ENCODE peak calls at places on chromosomes 16 and 17, in seven cellular contexts. Y, L, T, V, M, O and B are unnamed samples.

GRCh38 chr17:61409301-61410099 is 9.9 kb downstream of the TBX2 start:
- DNase-seq in Y (peak), L (no peak), T (peak), V (peak), M (peak), O (peak), B (peak)

GRCh38 chr16:29662000-29662728 is 883 bp upstream of the SPN start:
- DNase-seq in Y (no peak), L (no peak), T (no peak), V (no peak), M (no peak), O (no peak), B (no peak)

GRCh38 chr17:13256545-13256944 is 238.7 kb upstream of the ELAC2 start:
- DNase-seq in Y (no peak), L (no peak), T (no peak), V (no peak), M (no peak), O (no peak), B (no peak)

GRCh38 chr17:32489320-32490100 is 2.7 kb downstream of the CDK5R1 start:
- DNase-seq in Y (no peak), L (no peak), T (no peak), V (no peak), M (no peak), O (no peak), B (no peak)

GRCh38 chr17:64608571-64608981 is 53.5 kb downstream of the SMURF2 start:
- DNase-seq in Y (peak), L (no peak), T (no peak), V (no peak), M (no peak), O (no peak), B (no peak)

GRCh38 chr17:79648181-79648831 is 37.5 kb upstream of the RBFOX3 start:
- DNase-seq in Y (no peak), L (no peak), T (peak), V (no peak), M (no peak), O (no peak), B (no peak)

GRCh38 chr17:55576237-55576998 is 65.2 kb upstream of the SMIM36 start:
- DNase-seq in Y (peak), L (no peak), T (peak), V (no peak), M (no peak), O (peak), B (peak)

GRCh38 chr16:57938936-57939871 is 31.7 kb downstream of the CNGB1 start:
- DNase-seq in Y (peak), L (no peak), T (no peak), V (no peak), M (peak), O (peak), B (no peak)

GRCh38 chr17:3893003-3893719 is at the start of gene CAMKK1:
- DNase-seq in Y (peak), L (peak), T (peak), V (peak), M (peak), O (peak), B (peak)

GRCh38 chr17:59558039-59558438 is 7.4 kb upstream of the DHX40 start:
- DNase-seq in Y (peak), L (no peak), T (no peak), V (no peak), M (no peak), O (no peak), B (no peak)